ENCODE peak calls at places on chromosomes 5 and 9, in eight cellular contexts. C, M, X, Q, D, I, G and K are unnamed samples.

GRCh38 chr9:27750571-27750970 is 177.3 kb upstream of the C9orf72 start:
- DNase-seq in C (no peak), M (no peak), X (no peak), Q (no peak), D (peak; percentile 11), I (no peak), G (no peak), K (no peak)

GRCh38 chr9:26163931-26164330 is 485.7 kb upstream of the TUSC1 start:
- DNase-seq in C (no peak), M (no peak), X (no peak), Q (no peak), D (no peak), I (no peak), G (no peak), K (no peak)

GRCh38 chr9:21549251-21549765 is 67.2 kb upstream of the IFNE start:
- DNase-seq in C (peak; percentile 99), M (peak; percentile 98), X (peak; percentile 47), Q (no peak), D (no peak), I (no peak), G (no peak), K (no peak)

GRCh38 chr9:13128266-13128825 is 151.1 kb downstream of the MPDZ start:
- DNase-seq in C (peak; percentile 75), M (no peak), X (no peak), Q (no peak), D (no peak), I (no peak), G (no peak), K (no peak)

GRCh38 chr5:89893546-89893945 is 516.0 kb downstream of the CETN3 start:
- DNase-seq in C (no peak), M (no peak), X (no peak), Q (no peak), D (no peak), I (no peak), G (no peak), K (no peak)

GRCh38 chr9:136103651-136104487 is 8.8 kb upstream of the NACC2 start:
- DNase-seq in C (no peak), M (no peak), X (peak; percentile 37), Q (no peak), D (no peak), I (no peak), G (no peak), K (no peak)

GRCh38 chr9:5459289-5459829 is 9.0 kb downstream of the CD274 start:
- DNase-seq in C (no peak), M (no peak), X (peak; percentile 32), Q (no peak), D (no peak), I (no peak), G (no peak), K (no peak)

GRCh38 chr5:107533946-107534876 is 136.5 kb downstream of the EFNA5 start:
- DNase-seq in C (no peak), M (no peak), X (no peak), Q (no peak), D (no peak), I (no peak), G (no peak), K (no peak)

GRCh38 chr9:37971691-37972090 is 67.8 kb upstream of the SLC25A51 start:
- DNase-seq in C (no peak), M (no peak), X (no peak), Q (no peak), D (no peak), I (no peak), G (no peak), K (no peak)

GRCh38 chr5:150644496-150644895 is 4.0 kb downstream of the SYNPO start:
- DNase-seq in C (no peak), M (no peak), X (peak; percentile 63), Q (no peak), D (no peak), I (peak; percentile 79), G (no peak), K (no peak)

GRCh38 chr5:176788091-176788490 is 22.3 kb upstream of the UNC5A start:
- DNase-seq in C (no peak), M (no peak), X (no peak), Q (no peak), D (no peak), I (no peak), G (no peak), K (no peak)

GRCh38 chr5:34648522-34649158 is 7.5 kb upstream of the RAI14 start:
- DNase-seq in C (peak; percentile 21), M (no peak), X (no peak), Q (no peak), D (no peak), I (no peak), G (no peak), K (no peak)

GRCh38 chr5:58360794-58361193 is 99.1 kb downstream of the PLK2 start:
- DNase-seq in C (no peak), M (no peak), X (no peak), Q (no peak), D (no peak), I (no peak), G (no peak), K (no peak)

DNA sequence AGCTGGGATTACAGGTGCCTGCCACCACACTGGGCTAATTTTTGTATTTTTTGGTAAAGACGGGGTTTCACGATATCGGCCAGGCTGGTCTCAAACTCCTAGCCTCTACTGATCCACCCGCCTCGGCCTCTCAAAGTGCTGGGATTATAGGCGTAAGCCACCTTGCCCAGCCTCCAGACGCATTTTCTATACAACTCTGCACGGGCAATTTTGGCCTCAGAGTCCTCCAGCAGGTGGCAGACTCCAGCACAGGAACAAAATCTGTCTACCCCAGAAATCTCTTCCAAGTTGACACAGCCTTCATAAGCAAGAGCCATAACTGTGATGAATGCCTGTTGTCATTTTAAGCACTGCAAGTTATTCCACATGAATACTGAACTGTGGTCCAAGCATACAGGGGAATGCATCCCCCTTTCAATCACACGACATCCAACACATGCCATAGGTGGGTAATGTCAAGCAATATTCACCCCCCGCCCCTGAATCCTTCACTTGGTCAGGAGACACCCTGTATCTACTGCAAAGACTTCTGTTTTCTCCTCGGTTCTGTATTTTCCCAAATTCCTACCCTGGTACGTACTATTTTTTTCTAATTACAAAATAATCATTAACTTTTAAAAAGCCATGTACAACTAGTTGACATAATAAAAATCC is 50.8 kb downstream of the ALDH7A1 start:
- DNase-seq in C (peak; percentile 29), M (no peak), X (peak; percentile 40), Q (no peak), D (peak; percentile 71), I (no peak), G (peak; percentile 59), K (peak; percentile 56)
- TF ChIP-seq CTCF in C (peak; percentile 52), M (peak; percentile 45), X (peak; percentile 35), Q (no peak), D (peak; percentile 69), I (peak; percentile 30), G (peak; percentile 59), K (peak; percentile 48)

GRCh38 chr5:43038523-43038989 is 1.6 kb downstream of the ANXA2R start:
- DNase-seq in C (no peak), M (no peak), X (no peak), Q (peak; percentile 84), D (no peak), I (no peak), G (no peak), K (no peak)

GRCh38 chr5:43039115-43039467 is 1.0 kb downstream of the ANXA2R start:
- DNase-seq in C (no peak), M (no peak), X (no peak), Q (no peak), D (no peak), I (no peak), G (no peak), K (no peak)

GRCh38 chr5:43036409-43036808 is 3.7 kb downstream of the ANXA2R start:
- DNase-seq in C (no peak), M (no peak), X (no peak), Q (no peak), D (no peak), I (no peak), G (no peak), K (no peak)

GRCh38 chr5:43036856-43037711 is 3.0 kb downstream of the ANXA2R start:
- DNase-seq in C (no peak), M (no peak), X (no peak), Q (peak; percentile 83), D (no peak), I (peak; percentile 34), G (peak; percentile 25), K (no peak)

GRCh38 chr5:43037929-43038510 is 2.1 kb downstream of the ANXA2R start:
- DNase-seq in C (peak; percentile 84), M (peak; percentile 82), X (no peak), Q (no peak), D (no peak), I (peak; percentile 28), G (no peak), K (no peak)
- TF ChIP-seq CTCF in C (no peak), M (no peak), X (no peak), Q (no peak), D (no peak), I (no peak), G (no peak), K (no peak)

GRCh38 chr9:107158321-107158720 is 124.8 kb upstream of the RAD23B start:
- DNase-seq in C (peak; percentile 41), M (no peak), X (no peak), Q (no peak), D (peak; percentile 82), I (no peak), G (peak; percentile 38), K (peak; percentile 23)
- TF ChIP-seq CTCF in C (peak; percentile 65), M (peak; percentile 57), X (no peak), Q (no peak), D (peak; percentile 89), I (peak; percentile 42), G (peak; percentile 34), K (peak; percentile 48)

GRCh38 chr5:151683936-151684586 is 2.7 kb downstream of the SPARC start:
- DNase-seq in C (peak; percentile 43), M (no peak), X (no peak), Q (no peak), D (no peak), I (no peak), G (no peak), K (no peak)

GRCh38 chr5:151682751-151683331 is 3.9 kb downstream of the SPARC start:
- DNase-seq in C (peak; percentile 63), M (no peak), X (no peak), Q (no peak), D (peak; percentile 51), I (no peak), G (no peak), K (no peak)

GRCh38 chr5:151683444-151683843 is 3.3 kb downstream of the SPARC start:
- DNase-seq in C (peak; percentile 22), M (no peak), X (no peak), Q (no peak), D (no peak), I (no peak), G (no peak), K (no peak)

GRCh38 chr5:151680944-151681427 is 5.7 kb downstream of the SPARC start:
- DNase-seq in C (peak; percentile 61), M (no peak), X (no peak), Q (no peak), D (no peak), I (no peak), G (no peak), K (no peak)

DNA sequence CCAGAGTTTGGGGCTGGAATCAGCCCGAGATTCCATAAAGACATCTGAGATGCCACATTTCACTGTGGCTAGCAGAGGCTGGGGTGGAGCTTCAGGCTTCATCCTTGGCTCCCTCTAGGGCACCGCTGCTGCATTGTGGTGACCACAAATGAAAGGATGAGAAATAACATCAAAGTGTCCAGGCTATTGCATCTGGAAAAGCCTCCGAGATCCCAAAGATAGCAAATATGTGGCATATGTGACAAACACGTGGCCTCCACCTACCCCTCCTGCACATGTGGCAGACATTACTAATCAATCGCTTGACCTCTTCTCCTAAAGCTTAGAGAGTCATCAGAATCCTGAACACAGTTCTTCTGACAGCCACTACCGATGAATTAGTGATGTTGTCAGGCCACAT is 4.5 kb downstream of the SPARC start:
- DNase-seq in C (peak; percentile 58), M (no peak), X (no peak), Q (no peak), D (no peak), I (no peak), G (no peak), K (no peak)
- TF ChIP-seq CTCF in C (peak; percentile 29), M (peak; percentile 24), X (no peak), Q (no peak), D (no peak), I (no peak), G (no peak), K (no peak)